ENCODE peak calls at places on chromosomes 2 and 18, in nine cellular contexts. One of them, this sample, is unnamed.

GRCh38 chr2:29590211-29590610 is 331.2 kb downstream of the ALK start:
- DNase-seq in tibial artery: no peak
- DNase-seq in neuronal stem cell: no peak
- DNase-seq in Karpas-422: no peak
- DNase-seq in IMR-90: no peak
- DNase-seq in thyroid gland: no peak
- DNase-seq in SJSA1: no peak
- DNase-seq in HCT116: no peak
- DNase-seq in OCI-LY7: no peak
- DNase-seq in this sample: no peak

GRCh38 chr2:188079176-188079575 is 212.5 kb upstream of the GULP1 start:
- DNase-seq in tibial artery: no peak
- DNase-seq in neuronal stem cell: no peak
- DNase-seq in Karpas-422: no peak
- DNase-seq in IMR-90: peak
- DNase-seq in thyroid gland: no peak
- DNase-seq in SJSA1: peak
- DNase-seq in HCT116: no peak
- DNase-seq in OCI-LY7: no peak
- DNase-seq in this sample: no peak

GRCh38 chr2:69549421-69549820 is 94.1 kb downstream of the AAK1 start:
- DNase-seq in tibial artery: no peak
- DNase-seq in neuronal stem cell: no peak
- DNase-seq in Karpas-422: no peak
- DNase-seq in IMR-90: peak
- DNase-seq in thyroid gland: no peak
- DNase-seq in SJSA1: no peak
- DNase-seq in HCT116: no peak
- DNase-seq in OCI-LY7: no peak
- DNase-seq in this sample: no peak

GRCh38 chr2:46309052-46309953 is 12.1 kb downstream of the EPAS1 start:
- DNase-seq in tibial artery: no peak
- DNase-seq in neuronal stem cell: no peak
- DNase-seq in Karpas-422: no peak
- DNase-seq in IMR-90: peak
- DNase-seq in thyroid gland: no peak
- DNase-seq in SJSA1: no peak
- DNase-seq in HCT116: no peak
- DNase-seq in OCI-LY7: no peak
- DNase-seq in this sample: peak

GRCh38 chr2:132462242-132462641 is 45.6 kb downstream of the GPR39 start:
- DNase-seq in tibial artery: no peak
- DNase-seq in neuronal stem cell: no peak
- DNase-seq in Karpas-422: no peak
- DNase-seq in IMR-90: no peak
- DNase-seq in thyroid gland: no peak
- DNase-seq in SJSA1: no peak
- DNase-seq in HCT116: no peak
- DNase-seq in OCI-LY7: no peak
- DNase-seq in this sample: no peak

GRCh38 chr2:143525536-143525935 is 396.3 kb downstream of the ARHGAP15 start:
- DNase-seq in tibial artery: no peak
- DNase-seq in neuronal stem cell: no peak
- DNase-seq in Karpas-422: peak
- DNase-seq in IMR-90: no peak
- DNase-seq in thyroid gland: no peak
- DNase-seq in SJSA1: peak
- DNase-seq in HCT116: no peak
- DNase-seq in OCI-LY7: no peak
- DNase-seq in this sample: no peak

GRCh38 chr2:150207979-150208378 is 279.5 kb downstream of the RND3 start:
- DNase-seq in tibial artery: no peak
- DNase-seq in neuronal stem cell: no peak
- DNase-seq in Karpas-422: no peak
- DNase-seq in IMR-90: no peak
- DNase-seq in thyroid gland: no peak
- DNase-seq in SJSA1: no peak
- DNase-seq in HCT116: no peak
- DNase-seq in OCI-LY7: no peak
- DNase-seq in this sample: no peak

GRCh38 chr2:213266421-213266820 is 17.8 kb upstream of the SPAG16 start:
- DNase-seq in tibial artery: no peak
- DNase-seq in neuronal stem cell: no peak
- DNase-seq in Karpas-422: no peak
- DNase-seq in IMR-90: no peak
- DNase-seq in thyroid gland: no peak
- DNase-seq in SJSA1: no peak
- DNase-seq in HCT116: no peak
- DNase-seq in OCI-LY7: no peak
- DNase-seq in this sample: no peak

GRCh38 chr18:35707674-35708073 is 126.1 kb downstream of the GALNT1 start:
- DNase-seq in tibial artery: no peak
- DNase-seq in neuronal stem cell: no peak
- DNase-seq in Karpas-422: no peak
- DNase-seq in IMR-90: no peak
- DNase-seq in thyroid gland: no peak
- DNase-seq in SJSA1: no peak
- DNase-seq in HCT116: no peak
- DNase-seq in OCI-LY7: no peak
- DNase-seq in this sample: no peak

GRCh38 chr2:64819774-64820688 is 166.3 kb upstream of the SERTAD2 start:
- DNase-seq in tibial artery: no peak
- DNase-seq in neuronal stem cell: no peak
- DNase-seq in Karpas-422: peak
- DNase-seq in IMR-90: no peak
- DNase-seq in thyroid gland: no peak
- DNase-seq in SJSA1: no peak
- DNase-seq in HCT116: no peak
- DNase-seq in OCI-LY7: peak
- DNase-seq in this sample: no peak

GRCh38 chr2:106997204-106997603 is 111.2 kb upstream of the ST6GAL2 start:
- DNase-seq in tibial artery: no peak
- DNase-seq in neuronal stem cell: no peak
- DNase-seq in Karpas-422: no peak
- DNase-seq in IMR-90: no peak
- DNase-seq in thyroid gland: no peak
- DNase-seq in SJSA1: no peak
- DNase-seq in HCT116: no peak
- DNase-seq in OCI-LY7: no peak
- DNase-seq in this sample: no peak

GRCh38 chr2:69335291-69335690 is 51.7 kb downstream of the GFPT1 start:
- DNase-seq in tibial artery: no peak
- DNase-seq in neuronal stem cell: no peak
- DNase-seq in Karpas-422: no peak
- DNase-seq in IMR-90: peak
- DNase-seq in thyroid gland: no peak
- DNase-seq in SJSA1: no peak
- DNase-seq in HCT116: no peak
- DNase-seq in OCI-LY7: no peak
- DNase-seq in this sample: no peak

GRCh38 chr18:3330622-3331021 is 68.7 kb downstream of the MYL12B start:
- DNase-seq in tibial artery: no peak
- DNase-seq in neuronal stem cell: no peak
- DNase-seq in Karpas-422: no peak
- DNase-seq in IMR-90: no peak
- DNase-seq in thyroid gland: no peak
- DNase-seq in SJSA1: no peak
- DNase-seq in HCT116: no peak
- DNase-seq in OCI-LY7: no peak
- DNase-seq in this sample: no peak
- H3K27ac ChIP-seq in tibial artery: no peak
- H3K27ac ChIP-seq in neuronal stem cell: no peak
- H3K27ac ChIP-seq in Karpas-422: no peak
- H3K27ac ChIP-seq in IMR-90: no peak
- H3K27ac ChIP-seq in thyroid gland: no peak
- H3K27ac ChIP-seq in SJSA1: no peak
- H3K27ac ChIP-seq in HCT116: no peak
- H3K27ac ChIP-seq in OCI-LY7: no peak
- H3K27ac ChIP-seq in this sample: peak

GRCh38 chr18:811192-812122 is 585 bp downstream of the YES1 start:
- DNase-seq in tibial artery: peak
- DNase-seq in neuronal stem cell: peak
- DNase-seq in Karpas-422: no peak
- DNase-seq in IMR-90: peak
- DNase-seq in thyroid gland: peak
- DNase-seq in SJSA1: no peak
- DNase-seq in HCT116: no peak
- DNase-seq in OCI-LY7: no peak
- DNase-seq in this sample: no peak
- H3K27ac ChIP-seq in tibial artery: peak
- H3K27ac ChIP-seq in neuronal stem cell: peak
- H3K27ac ChIP-seq in Karpas-422: no peak
- H3K27ac ChIP-seq in IMR-90: peak
- H3K27ac ChIP-seq in thyroid gland: peak
- H3K27ac ChIP-seq in SJSA1: peak
- H3K27ac ChIP-seq in HCT116: peak
- H3K27ac ChIP-seq in OCI-LY7: no peak
- H3K27ac ChIP-seq in this sample: peak

GRCh38 chr2:74373985-74374384 is 6.1 kb downstream of the DCTN1 start:
- DNase-seq in tibial artery: no peak
- DNase-seq in neuronal stem cell: no peak
- DNase-seq in Karpas-422: no peak
- DNase-seq in IMR-90: no peak
- DNase-seq in thyroid gland: no peak
- DNase-seq in SJSA1: no peak
- DNase-seq in HCT116: no peak
- DNase-seq in OCI-LY7: no peak
- DNase-seq in this sample: no peak
- H3K27ac ChIP-seq in tibial artery: peak
- H3K27ac ChIP-seq in neuronal stem cell: no peak
- H3K27ac ChIP-seq in Karpas-422: no peak
- H3K27ac ChIP-seq in IMR-90: no peak
- H3K27ac ChIP-seq in thyroid gland: no peak
- H3K27ac ChIP-seq in SJSA1: no peak
- H3K27ac ChIP-seq in HCT116: no peak
- H3K27ac ChIP-seq in OCI-LY7: no peak
- H3K27ac ChIP-seq in this sample: no peak

GRCh38 chr2:86634352-86634751 is 10.7 kb upstream of the RNF103 start:
- DNase-seq in tibial artery: no peak
- DNase-seq in neuronal stem cell: no peak
- DNase-seq in Karpas-422: no peak
- DNase-seq in IMR-90: no peak
- DNase-seq in thyroid gland: no peak
- DNase-seq in SJSA1: no peak
- DNase-seq in HCT116: no peak
- DNase-seq in OCI-LY7: no peak
- DNase-seq in this sample: no peak
- H3K27ac ChIP-seq in tibial artery: no peak
- H3K27ac ChIP-seq in neuronal stem cell: no peak
- H3K27ac ChIP-seq in Karpas-422: no peak
- H3K27ac ChIP-seq in IMR-90: no peak
- H3K27ac ChIP-seq in thyroid gland: no peak
- H3K27ac ChIP-seq in SJSA1: no peak
- H3K27ac ChIP-seq in HCT116: no peak
- H3K27ac ChIP-seq in OCI-LY7: no peak
- H3K27ac ChIP-seq in this sample: no peak

GRCh38 chr18:9916814-9917213 is 3.0 kb downstream of the VAPA start:
- DNase-seq in tibial artery: no peak
- DNase-seq in neuronal stem cell: no peak
- DNase-seq in Karpas-422: no peak
- DNase-seq in IMR-90: no peak
- DNase-seq in thyroid gland: no peak
- DNase-seq in SJSA1: no peak
- DNase-seq in HCT116: no peak
- DNase-seq in OCI-LY7: no peak
- DNase-seq in this sample: no peak

GRCh38 chr18:9914584-9915290 is 921 bp downstream of the VAPA start:
- DNase-seq in tibial artery: peak
- DNase-seq in neuronal stem cell: peak
- DNase-seq in Karpas-422: peak
- DNase-seq in IMR-90: peak
- DNase-seq in thyroid gland: peak
- DNase-seq in SJSA1: peak
- DNase-seq in HCT116: peak
- DNase-seq in OCI-LY7: peak
- DNase-seq in this sample: no peak

GRCh38 chr18:9915291-9916066 is 1.7 kb downstream of the VAPA start:
- DNase-seq in tibial artery: no peak
- DNase-seq in neuronal stem cell: no peak
- DNase-seq in Karpas-422: no peak
- DNase-seq in IMR-90: peak
- DNase-seq in thyroid gland: no peak
- DNase-seq in SJSA1: no peak
- DNase-seq in HCT116: no peak
- DNase-seq in OCI-LY7: no peak
- DNase-seq in this sample: no peak

GRCh38 chr18:9914334-9914583 is 443 bp downstream of the VAPA start:
- DNase-seq in tibial artery: no peak
- DNase-seq in neuronal stem cell: no peak
- DNase-seq in Karpas-422: peak
- DNase-seq in IMR-90: no peak
- DNase-seq in thyroid gland: peak
- DNase-seq in SJSA1: no peak
- DNase-seq in HCT116: no peak
- DNase-seq in OCI-LY7: no peak
- DNase-seq in this sample: no peak

DNA sequence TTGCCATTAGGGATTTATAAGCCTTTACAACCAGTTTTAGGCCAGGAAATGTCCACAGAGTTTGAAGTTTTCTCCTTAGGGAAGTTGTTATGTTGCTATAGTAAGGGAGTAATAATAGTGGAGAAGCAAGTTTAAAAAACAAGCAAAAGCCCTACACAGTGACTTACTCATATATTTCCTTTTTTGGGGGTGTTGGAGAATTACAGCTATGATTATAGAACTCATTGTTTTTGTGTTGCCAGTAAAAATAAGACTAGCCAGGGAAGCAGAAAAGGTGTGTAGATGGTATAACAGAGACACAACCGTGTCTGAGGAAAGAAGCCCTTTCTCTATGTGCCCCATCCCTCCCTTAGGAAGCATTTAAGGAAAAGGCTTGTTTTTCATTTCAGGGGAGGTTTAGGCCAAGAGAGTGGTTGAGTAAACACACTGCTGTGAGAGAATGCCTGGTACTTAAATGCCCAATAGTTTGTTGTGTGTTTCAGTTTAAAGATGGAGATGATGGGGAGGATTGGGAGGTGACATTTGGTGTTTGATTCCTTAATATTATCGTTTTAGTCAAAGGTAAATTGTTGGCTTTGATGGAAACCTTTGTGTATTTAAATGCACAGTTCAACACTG is 2.4 kb downstream of the VAPA start:
- DNase-seq in tibial artery: no peak
- DNase-seq in neuronal stem cell: no peak
- DNase-seq in Karpas-422: no peak
- DNase-seq in IMR-90: peak
- DNase-seq in thyroid gland: no peak
- DNase-seq in SJSA1: no peak
- DNase-seq in HCT116: no peak
- DNase-seq in OCI-LY7: no peak
- DNase-seq in this sample: no peak
- H3K27ac ChIP-seq in tibial artery: peak
- H3K27ac ChIP-seq in neuronal stem cell: no peak
- H3K27ac ChIP-seq in Karpas-422: no peak
- H3K27ac ChIP-seq in IMR-90: peak
- H3K27ac ChIP-seq in thyroid gland: no peak
- H3K27ac ChIP-seq in SJSA1: peak
- H3K27ac ChIP-seq in HCT116: no peak
- H3K27ac ChIP-seq in OCI-LY7: no peak
- H3K27ac ChIP-seq in this sample: peak

GRCh38 chr2:152682663-152683062 is 34.6 kb downstream of the PRPF40A start:
- DNase-seq in tibial artery: no peak
- DNase-seq in neuronal stem cell: no peak
- DNase-seq in Karpas-422: no peak
- DNase-seq in IMR-90: no peak
- DNase-seq in thyroid gland: no peak
- DNase-seq in SJSA1: no peak
- DNase-seq in HCT116: no peak
- DNase-seq in OCI-LY7: no peak
- DNase-seq in this sample: no peak
- H3K27ac ChIP-seq in tibial artery: no peak
- H3K27ac ChIP-seq in neuronal stem cell: no peak
- H3K27ac ChIP-seq in Karpas-422: no peak
- H3K27ac ChIP-seq in IMR-90: no peak
- H3K27ac ChIP-seq in thyroid gland: no peak
- H3K27ac ChIP-seq in SJSA1: no peak
- H3K27ac ChIP-seq in HCT116: no peak
- H3K27ac ChIP-seq in OCI-LY7: no peak
- H3K27ac ChIP-seq in this sample: no peak